ENCODE peak calls at places on chromosomes 12 and 14, in seven cellular contexts. One of them, this sample, is unnamed.

GRCh38 chr12:58247633-58248032 is 306.3 kb downstream of the ATP23 start:
- DNase-seq in GM23248: peak
- DNase-seq in right lobe of liver: no peak
- DNase-seq in lung: no peak
- DNase-seq in suprapubic skin: no peak
- DNase-seq in aorta: no peak
- DNase-seq in astrocyte: no peak
- DNase-seq in this sample: no peak

GRCh38 chr12:101424620-101425019 is 17.0 kb upstream of the ARL1 start:
- DNase-seq in astrocyte: no peak
- DNase-seq in suprapubic skin: no peak
- DNase-seq in aorta: no peak
- DNase-seq in GM23248: no peak
- DNase-seq in right lobe of liver: no peak
- DNase-seq in lung: no peak
- DNase-seq in this sample: no peak

GRCh38 chr12:4932576-4932975 is 22.9 kb downstream of the KCNA1 start:
- DNase-seq in right lobe of liver: no peak
- DNase-seq in GM23248: no peak
- DNase-seq in astrocyte: no peak
- DNase-seq in suprapubic skin: no peak
- DNase-seq in aorta: no peak
- DNase-seq in lung: no peak
- DNase-seq in this sample: no peak

GRCh38 chr14:83842536-83842935 is 1687.4 kb upstream of the FLRT2 start:
- DNase-seq in right lobe of liver: no peak
- DNase-seq in astrocyte: no peak
- DNase-seq in lung: no peak
- DNase-seq in GM23248: no peak
- DNase-seq in aorta: no peak
- DNase-seq in suprapubic skin: no peak
- DNase-seq in this sample: no peak

GRCh38 chr14:22008098-22008412 is 334.4 kb upstream of the OR4E1 start:
- DNase-seq in astrocyte: no peak
- DNase-seq in lung: no peak
- DNase-seq in right lobe of liver: no peak
- DNase-seq in GM23248: no peak
- DNase-seq in suprapubic skin: no peak
- DNase-seq in aorta: no peak
- DNase-seq in this sample: no peak

GRCh38 chr12:69502342-69503081 is 32.3 kb downstream of the FRS2 start:
- DNase-seq in GM23248: peak
- DNase-seq in right lobe of liver: no peak
- DNase-seq in aorta: no peak
- DNase-seq in lung: no peak
- DNase-seq in suprapubic skin: no peak
- DNase-seq in astrocyte: peak
- DNase-seq in this sample: peak

GRCh38 chr14:103204852-103205540 is 81.7 kb downstream of the TNFAIP2 start:
- DNase-seq in aorta: no peak
- DNase-seq in GM23248: peak
- DNase-seq in right lobe of liver: no peak
- DNase-seq in suprapubic skin: peak
- DNase-seq in lung: no peak
- DNase-seq in astrocyte: peak
- DNase-seq in this sample: no peak

GRCh38 chr14:98897605-98898309 is 374.2 kb downstream of the BCL11B start:
- DNase-seq in suprapubic skin: no peak
- DNase-seq in right lobe of liver: no peak
- DNase-seq in lung: no peak
- DNase-seq in aorta: no peak
- DNase-seq in GM23248: no peak
- DNase-seq in astrocyte: no peak
- DNase-seq in this sample: no peak

GRCh38 chr12:130254476-130255276 is 83.0 kb upstream of the PIWIL1 start:
- DNase-seq in GM23248: no peak
- DNase-seq in suprapubic skin: no peak
- DNase-seq in astrocyte: no peak
- DNase-seq in aorta: no peak
- DNase-seq in lung: no peak
- DNase-seq in right lobe of liver: no peak
- DNase-seq in this sample: no peak

GRCh38 chr12:128823216-128823915 is 392 bp downstream of the SLC15A4 start:
- DNase-seq in GM23248: no peak
- DNase-seq in astrocyte: peak
- DNase-seq in right lobe of liver: peak
- DNase-seq in aorta: no peak
- DNase-seq in lung: peak
- DNase-seq in suprapubic skin: peak
- DNase-seq in this sample: no peak

GRCh38 chr12:68686262-68686594 is 550 bp upstream of the NUP107 start:
- DNase-seq in aorta: no peak
- DNase-seq in astrocyte: no peak
- DNase-seq in GM23248: no peak
- DNase-seq in right lobe of liver: no peak
- DNase-seq in lung: no peak
- DNase-seq in suprapubic skin: no peak
- DNase-seq in this sample: no peak

GRCh38 chr12:52200086-52200782 is 8.4 kb upstream of the KRT80 start:
- DNase-seq in suprapubic skin: no peak
- DNase-seq in GM23248: no peak
- DNase-seq in right lobe of liver: peak
- DNase-seq in aorta: peak
- DNase-seq in astrocyte: no peak
- DNase-seq in lung: no peak
- DNase-seq in this sample: no peak

GRCh38 chr14:68669101-68669500 is 123.8 kb downstream of the ZFP36L1 start:
- DNase-seq in GM23248: no peak
- DNase-seq in lung: no peak
- DNase-seq in astrocyte: no peak
- DNase-seq in suprapubic skin: no peak
- DNase-seq in aorta: no peak
- DNase-seq in right lobe of liver: no peak
- DNase-seq in this sample: no peak

GRCh38 chr14:94738786-94739185 is 31.1 kb downstream of the GSC start:
- DNase-seq in astrocyte: no peak
- DNase-seq in lung: no peak
- DNase-seq in suprapubic skin: no peak
- DNase-seq in right lobe of liver: no peak
- DNase-seq in GM23248: peak
- DNase-seq in aorta: no peak
- DNase-seq in this sample: no peak

GRCh38 chr12:129049917-129050316 is 196.6 kb downstream of the GLT1D1 start:
- DNase-seq in astrocyte: no peak
- DNase-seq in GM23248: no peak
- DNase-seq in aorta: no peak
- DNase-seq in right lobe of liver: no peak
- DNase-seq in suprapubic skin: no peak
- DNase-seq in lung: no peak
- DNase-seq in this sample: no peak

GRCh38 chr12:72570601-72571000 is 298.4 kb downstream of the TRHDE start:
- DNase-seq in right lobe of liver: no peak
- DNase-seq in astrocyte: no peak
- DNase-seq in GM23248: no peak
- DNase-seq in aorta: no peak
- DNase-seq in suprapubic skin: no peak
- DNase-seq in lung: no peak
- DNase-seq in this sample: no peak

GRCh38 chr12:52631676-52632459 is 13.5 kb upstream of the KRT73 start:
- DNase-seq in right lobe of liver: no peak
- DNase-seq in aorta: no peak
- DNase-seq in lung: no peak
- DNase-seq in suprapubic skin: no peak
- DNase-seq in GM23248: no peak
- DNase-seq in astrocyte: no peak
- DNase-seq in this sample: no peak

GRCh38 chr12:101963703-101964102 is 86.3 kb downstream of the DRAM1 start:
- DNase-seq in lung: no peak
- DNase-seq in aorta: no peak
- DNase-seq in right lobe of liver: no peak
- DNase-seq in suprapubic skin: no peak
- DNase-seq in GM23248: no peak
- DNase-seq in astrocyte: no peak
- DNase-seq in this sample: no peak

GRCh38 chr12:29591140-29592020 is 93.9 kb upstream of the OVCH1 start:
- DNase-seq in lung: no peak
- DNase-seq in aorta: no peak
- DNase-seq in astrocyte: no peak
- DNase-seq in GM23248: peak
- DNase-seq in right lobe of liver: no peak
- DNase-seq in suprapubic skin: no peak
- DNase-seq in this sample: no peak

GRCh38 chr12:131155131-131155530 is 201.4 kb downstream of the ADGRD1 start:
- DNase-seq in aorta: no peak
- DNase-seq in astrocyte: no peak
- DNase-seq in right lobe of liver: no peak
- DNase-seq in lung: no peak
- DNase-seq in suprapubic skin: no peak
- DNase-seq in GM23248: no peak
- DNase-seq in this sample: no peak

DNA sequence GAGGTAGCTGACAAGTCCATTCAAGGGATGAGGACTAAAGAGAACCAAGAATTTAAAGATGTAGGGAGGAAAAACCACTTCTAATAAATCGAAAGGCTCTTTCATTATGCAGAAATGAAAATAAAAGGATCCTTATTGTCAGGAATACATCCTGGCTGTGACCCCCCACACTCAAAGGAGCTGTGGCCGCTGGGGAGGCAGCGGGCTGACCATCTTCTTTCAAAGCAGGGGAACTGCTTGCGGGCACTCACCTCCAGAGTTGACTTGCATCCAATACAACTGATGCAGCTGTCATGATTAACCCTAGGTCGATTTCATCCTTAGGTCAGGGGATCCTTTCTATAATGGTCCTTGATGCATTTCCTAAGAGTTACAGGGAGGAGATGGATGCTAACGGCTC is 35.3 kb downstream of the TRAFD1 start:
- DNase-seq in suprapubic skin: no peak
- DNase-seq in astrocyte: no peak
- DNase-seq in aorta: no peak
- DNase-seq in right lobe of liver: no peak
- DNase-seq in lung: no peak
- DNase-seq in GM23248: no peak
- DNase-seq in this sample: no peak
- H3K27ac ChIP-seq in suprapubic skin: no peak
- H3K27ac ChIP-seq in astrocyte: no peak
- H3K27ac ChIP-seq in aorta: no peak
- H3K27ac ChIP-seq in right lobe of liver: no peak
- H3K27ac ChIP-seq in lung: no peak
- H3K27ac ChIP-seq in GM23248: no peak
- H3K27ac ChIP-seq in this sample: no peak

DNA sequence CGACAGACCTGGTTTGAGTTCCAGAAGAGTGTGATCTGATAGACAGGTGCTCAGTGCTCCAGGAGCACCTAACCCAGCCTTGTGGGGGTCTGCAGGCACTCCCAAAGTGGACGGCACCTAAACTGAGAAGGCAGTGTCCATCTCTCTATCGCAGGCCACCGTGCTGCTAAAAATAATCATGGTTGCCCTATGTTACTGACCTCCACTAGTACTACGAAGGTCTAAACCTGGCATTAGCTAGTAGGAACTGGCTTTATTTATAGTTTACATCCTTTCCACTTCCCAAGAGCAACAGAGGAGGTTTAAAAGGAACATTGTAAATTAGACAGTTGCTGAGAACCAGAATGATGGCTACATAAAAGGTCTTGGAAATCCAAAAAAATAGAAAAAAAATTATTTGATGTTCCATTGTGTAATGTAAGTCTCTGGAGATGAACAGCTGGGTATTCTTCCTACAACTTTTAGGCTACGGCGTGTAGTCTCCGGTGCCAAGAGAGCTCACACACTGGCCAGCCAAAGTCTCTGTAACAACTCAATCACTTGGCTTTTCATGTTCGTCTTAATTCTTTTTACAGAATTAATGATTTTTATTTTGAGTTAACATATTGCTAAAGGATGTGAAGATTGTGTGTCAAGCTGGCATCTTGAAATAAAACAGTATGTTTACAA is 27.3 kb downstream of the PPFIBP1 start:
- DNase-seq in astrocyte: no peak
- DNase-seq in right lobe of liver: no peak
- DNase-seq in lung: no peak
- DNase-seq in aorta: no peak
- DNase-seq in suprapubic skin: no peak
- DNase-seq in GM23248: peak
- DNase-seq in this sample: no peak
- H3K27ac ChIP-seq in astrocyte: no peak
- H3K27ac ChIP-seq in right lobe of liver: no peak
- H3K27ac ChIP-seq in lung: peak
- H3K27ac ChIP-seq in aorta: peak
- H3K27ac ChIP-seq in suprapubic skin: peak
- H3K27ac ChIP-seq in GM23248: peak
- H3K27ac ChIP-seq in this sample: peak

GRCh38 chr14:105275267-105275946 is 25.4 kb downstream of the BRF1 start:
- DNase-seq in aorta: no peak
- DNase-seq in lung: no peak
- DNase-seq in GM23248: peak
- DNase-seq in right lobe of liver: no peak
- DNase-seq in astrocyte: peak
- DNase-seq in suprapubic skin: no peak
- DNase-seq in this sample: no peak

GRCh38 chr14:105274600-105274999 is 26.2 kb downstream of the BRF1 start:
- DNase-seq in astrocyte: no peak
- DNase-seq in lung: no peak
- DNase-seq in right lobe of liver: no peak
- DNase-seq in suprapubic skin: no peak
- DNase-seq in GM23248: no peak
- DNase-seq in aorta: no peak
- DNase-seq in this sample: no peak

GRCh38 chr14:105271224-105271890 is 23.0 kb downstream of the BTBD6 start:
- DNase-seq in aorta: no peak
- DNase-seq in lung: no peak
- DNase-seq in astrocyte: no peak
- DNase-seq in suprapubic skin: no peak
- DNase-seq in GM23248: no peak
- DNase-seq in right lobe of liver: no peak
- DNase-seq in this sample: no peak

GRCh38 chr14:105273062-105273461 is 24.7 kb downstream of the BTBD6 start:
- DNase-seq in lung: no peak
- DNase-seq in suprapubic skin: no peak
- DNase-seq in astrocyte: no peak
- DNase-seq in right lobe of liver: no peak
- DNase-seq in GM23248: no peak
- DNase-seq in aorta: no peak
- DNase-seq in this sample: no peak

GRCh38 chr14:105272623-105273022 is 24.3 kb downstream of the BTBD6 start:
- DNase-seq in GM23248: no peak
- DNase-seq in lung: no peak
- DNase-seq in right lobe of liver: no peak
- DNase-seq in suprapubic skin: no peak
- DNase-seq in aorta: no peak
- DNase-seq in astrocyte: no peak
- DNase-seq in this sample: no peak
- H3K27ac ChIP-seq in GM23248: no peak
- H3K27ac ChIP-seq in lung: peak
- H3K27ac ChIP-seq in right lobe of liver: no peak
- H3K27ac ChIP-seq in suprapubic skin: peak
- H3K27ac ChIP-seq in aorta: no peak
- H3K27ac ChIP-seq in astrocyte: no peak
- H3K27ac ChIP-seq in this sample: no peak

DNA sequence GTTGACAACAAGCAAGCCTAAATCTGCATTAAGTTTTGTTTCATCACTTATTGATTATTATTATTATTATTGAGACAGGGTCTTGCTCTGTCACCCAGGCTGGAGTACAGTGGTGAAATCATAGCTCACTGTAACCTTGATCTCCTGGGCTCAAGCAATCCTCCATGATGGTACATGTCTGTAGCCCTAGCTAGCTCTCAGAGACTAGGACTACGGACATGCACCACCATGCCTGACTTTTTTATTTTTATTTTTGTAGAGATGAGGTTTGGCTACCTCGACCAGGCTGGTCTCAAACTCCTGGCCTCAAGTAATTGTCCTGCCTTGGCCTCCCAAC is 35.7 kb upstream of the STK38L start:
- DNase-seq in right lobe of liver: no peak
- DNase-seq in astrocyte: no peak
- DNase-seq in aorta: no peak
- DNase-seq in GM23248: no peak
- DNase-seq in suprapubic skin: no peak
- DNase-seq in lung: no peak
- DNase-seq in this sample: no peak
- H3K27ac ChIP-seq in right lobe of liver: no peak
- H3K27ac ChIP-seq in astrocyte: no peak
- H3K27ac ChIP-seq in aorta: no peak
- H3K27ac ChIP-seq in GM23248: no peak
- H3K27ac ChIP-seq in suprapubic skin: no peak
- H3K27ac ChIP-seq in lung: no peak
- H3K27ac ChIP-seq in this sample: no peak

This sample was measured in keratinocyte.